ENCODE peak calls at places on chromosomes 3 and 15, in eight cellular contexts. V is A172, F is NCI-H69, E is nephron progenitor cell, L is T-helper 17 cell, W is HEK293T, K is pancreas, Q is GM12892. N is an unnamed sample.

GRCh38 chr3:123307064-123307463 is 105.3 kb downstream of the SEC22A start:
- DNase-seq in K (no peak), W (no peak), Q (no peak), L (no peak), V (no peak), F (no peak), E (no peak), N (no peak)

GRCh38 chr15:33242669-33243191 is 48.2 kb upstream of the FMN1 start:
- DNase-seq in F (peak), L (no peak), Q (no peak), V (peak), E (no peak), K (no peak), W (peak), N (no peak)

GRCh38 chr15:53611145-53611920 is 148.1 kb downstream of the WDR72 start:
- DNase-seq in E (no peak), V (no peak), K (no peak), F (peak), W (no peak), L (no peak), Q (no peak), N (no peak)

GRCh38 chr3:49265987-49266386 is 11.0 kb downstream of the C3orf62 start:
- DNase-seq in K (no peak), Q (no peak), W (no peak), F (no peak), L (no peak), E (no peak), V (no peak), N (no peak)

GRCh38 chr15:101137312-101137940 is 114.4 kb downstream of the CHSY1 start:
- DNase-seq in E (no peak), L (no peak), W (no peak), K (no peak), F (no peak), V (no peak), Q (no peak), N (no peak)

GRCh38 chr3:136437006-136437405 is 186.9 kb downstream of the PCCB start:
- DNase-seq in Q (no peak), E (no peak), F (no peak), V (no peak), L (no peak), K (no peak), W (no peak), N (no peak)

GRCh38 chr3:192816274-192816853 is 89.0 kb upstream of the FGF12 start:
- DNase-seq in E (peak), K (no peak), V (peak), F (peak), W (peak), L (no peak), Q (no peak), N (no peak)

GRCh38 chr15:74829991-74830390 is 3.6 kb downstream of the CPLX3 start:
- DNase-seq in E (no peak), F (no peak), Q (no peak), V (no peak), K (no peak), L (no peak), W (no peak), N (no peak)

GRCh38 chr3:48429416-48430358 is at the start of gene PLXNB1:
- DNase-seq in F (peak), E (peak), Q (peak), W (peak), L (peak), V (no peak), K (peak), N (peak)

GRCh38 chr15:70491641-70492040 is 271.7 kb downstream of the UACA start:
- DNase-seq in K (no peak), F (no peak), E (no peak), Q (no peak), W (no peak), L (no peak), V (no peak), N (no peak)

GRCh38 chr3:178645503-178645902 is 109.3 kb downstream of the KCNMB2 start:
- DNase-seq in Q (no peak), W (no peak), F (peak), E (no peak), V (no peak), K (no peak), L (no peak), N (no peak)

GRCh38 chr3:77362936-77363335 is 323.0 kb downstream of the ROBO2 start:
- DNase-seq in K (no peak), F (no peak), E (no peak), Q (no peak), L (no peak), W (no peak), V (no peak), N (no peak)

GRCh38 chr3:110881069-110881468 is 190.5 kb upstream of the NECTIN3 start:
- DNase-seq in K (peak), V (peak), W (peak), E (no peak), Q (no peak), F (peak), L (no peak), N (peak)

GRCh38 chr3:195080125-195080524 is 190.8 kb downstream of the XXYLT1 start:
- DNase-seq in F (no peak), L (no peak), Q (no peak), K (peak), V (no peak), W (no peak), E (no peak), N (no peak)

GRCh38 chr3:38031022-38031994 is 1.9 kb upstream of the PLCD1 start:
- DNase-seq in W (no peak), F (peak), E (no peak), K (no peak), V (peak), Q (no peak), L (peak), N (peak)

GRCh38 chr15:100601628-100602063 is 338 bp downstream of the LINS1 start:
- DNase-seq in Q (no peak), L (no peak), W (peak), K (no peak), V (no peak), E (no peak), F (peak), N (no peak)

GRCh38 chr3:162938073-162938472 is 1441.5 kb downstream of the OTOL1 start:
- DNase-seq in E (no peak), Q (no peak), K (no peak), L (no peak), V (no peak), W (no peak), F (no peak), N (no peak)

GRCh38 chr15:58761010-58761388 is 10.1 kb upstream of the MINDY2 start:
- DNase-seq in W (no peak), F (peak), Q (no peak), K (no peak), V (no peak), E (no peak), L (no peak), N (no peak)

GRCh38 chr15:67066041-67067021 is 929 bp downstream of the SMAD3 start:
- DNase-seq in K (peak), Q (no peak), F (peak), L (peak), E (peak), W (no peak), V (no peak), N (no peak)

GRCh38 chr15:80455668-80456442 is 51.7 kb downstream of the ARNT2 start:
- DNase-seq in L (peak), V (peak), K (no peak), Q (peak), W (peak), E (peak), F (peak), N (peak)

GRCh38 chr3:43028678-43029490 is 49.8 kb downstream of the GASK1A start:
- DNase-seq in Q (no peak), W (no peak), E (no peak), L (no peak), V (no peak), F (no peak), K (no peak), N (no peak)

GRCh38 chr3:45987368-45988099 is 8.1 kb downstream of the FYCO1 start:
- DNase-seq in L (no peak), E (no peak), V (no peak), K (no peak), W (no peak), Q (no peak), F (no peak), N (no peak)

GRCh38 chr15:53580371-53580770 is 179.1 kb downstream of the WDR72 start:
- DNase-seq in E (peak), K (peak), W (no peak), F (peak), V (no peak), L (no peak), Q (no peak), N (no peak)

GRCh38 chr3:20023663-20024417 is 11.8 kb upstream of the PP2D1 start:
- DNase-seq in E (no peak), Q (no peak), V (no peak), W (no peak), F (no peak), L (no peak), K (no peak), N (no peak)

GRCh38 chr3:52614689-52615088 is 71.0 kb downstream of the PBRM1 start:
- DNase-seq in E (no peak), W (no peak), K (no peak), L (no peak), F (no peak), V (peak), Q (no peak), N (no peak)

GRCh38 chr15:79394231-79394630 is 37.9 kb upstream of the MINAR1 start:
- DNase-seq in E (no peak), L (no peak), K (no peak), V (no peak), W (no peak), F (no peak), Q (no peak), N (no peak)

GRCh38 chr3:109081746-109082510 is 36.0 kb downstream of the MORC1 start:
- DNase-seq in L (no peak), Q (no peak), E (peak), V (peak), K (no peak), W (peak), F (peak), N (no peak)

GRCh38 chr15:34337557-34338306 is at the start of gene SLC12A6:
- DNase-seq in Q (peak), K (peak), V (peak), E (peak), W (peak), L (peak), F (peak), N (peak)

GRCh38 chr3:117439812-117440211 is 730.2 kb downstream of the TUSC7 start:
- DNase-seq in K (no peak), L (no peak), F (peak), E (no peak), Q (no peak), V (no peak), W (no peak), N (no peak)

GRCh38 chr15:39511000-39511914 is 69.6 kb upstream of the THBS1 start:
- DNase-seq in W (peak), E (peak), V (peak), K (no peak), Q (no peak), F (peak), L (no peak), N (no peak)

GRCh38 chr15:57092252-57092651 is 173.8 kb downstream of the TCF12 start:
- DNase-seq in Q (no peak), W (no peak), L (no peak), F (no peak), K (no peak), E (no peak), V (no peak), N (no peak)

GRCh38 chr3:132573657-132574260 is 23.3 kb upstream of the ACKR4 start:
- DNase-seq in L (no peak), K (no peak), W (no peak), E (no peak), F (no peak), Q (no peak), V (no peak), N (no peak)

GRCh38 chr3:188473045-188473444 is 319.1 kb downstream of the LPP start:
- DNase-seq in W (no peak), V (no peak), L (no peak), E (no peak), K (no peak), Q (no peak), F (no peak), N (no peak)

GRCh38 chr3:184874709-184875644 is 63.0 kb downstream of the VPS8 start:
- DNase-seq in Q (no peak), V (peak), W (peak), L (no peak), E (peak), F (peak), K (no peak), N (peak)

GRCh38 chr3:194871864-194872668 is 186.4 kb downstream of the FAM43A start:
- DNase-seq in E (no peak), F (peak), V (peak), K (no peak), Q (no peak), W (no peak), L (no peak), N (no peak)

GRCh38 chr15:62406268-62406667 is 241.2 kb upstream of the C2CD4B start:
- DNase-seq in L (no peak), E (no peak), K (no peak), F (no peak), Q (no peak), W (no peak), V (no peak), N (no peak)

GRCh38 chr3:193590088-193590856 is 2.7 kb upstream of the OPA1 start:
- DNase-seq in Q (no peak), F (peak), K (no peak), V (peak), E (no peak), L (no peak), W (peak), N (no peak)

GRCh38 chr3:141275032-141275422 is 43.4 kb downstream of the PXYLP1 start:
- DNase-seq in L (no peak), Q (no peak), E (no peak), F (no peak), V (peak), K (no peak), W (no peak), N (no peak)